ENCODE peak calls at places on chromosomes 6 and 20, in six cellular contexts. One of them, this sample, is unnamed.

GRCh38 chr6:144341831-144342527 is 56.8 kb downstream of the UTRN start:
- DNase-seq in type B pancreatic cell: no peak
- DNase-seq in progenitor cell of endocrine pancreas: no peak
- DNase-seq in H9: no peak
- DNase-seq in retinal pigment epithelial cell: no peak
- DNase-seq in heart right ventricle: no peak
- DNase-seq in this sample: peak; percentile 56

GRCh38 chr6:132683543-132683942 is 24.6 kb upstream of the TAAR1 start:
- DNase-seq in type B pancreatic cell: no peak
- DNase-seq in progenitor cell of endocrine pancreas: no peak
- DNase-seq in H9: no peak
- DNase-seq in retinal pigment epithelial cell: peak; percentile 10
- DNase-seq in heart right ventricle: no peak
- DNase-seq in this sample: peak; percentile 85

GRCh38 chr20:2224246-2224645 is 71.6 kb upstream of the TGM3 start:
- DNase-seq in type B pancreatic cell: no peak
- DNase-seq in progenitor cell of endocrine pancreas: no peak
- DNase-seq in H9: no peak
- DNase-seq in retinal pigment epithelial cell: no peak
- DNase-seq in heart right ventricle: no peak
- DNase-seq in this sample: no peak

GRCh38 chr6:43973351-43973750 is 153.9 kb downstream of the MRPL14 start:
- DNase-seq in type B pancreatic cell: peak; percentile 50
- DNase-seq in progenitor cell of endocrine pancreas: no peak
- DNase-seq in H9: peak; percentile 10
- DNase-seq in retinal pigment epithelial cell: no peak
- DNase-seq in heart right ventricle: no peak
- DNase-seq in this sample: peak; percentile 50

GRCh38 chr20:16575390-16576140 is 2.3 kb upstream of the KIF16B start:
- DNase-seq in type B pancreatic cell: no peak
- DNase-seq in progenitor cell of endocrine pancreas: no peak
- DNase-seq in H9: no peak
- DNase-seq in retinal pigment epithelial cell: no peak
- DNase-seq in heart right ventricle: no peak
- DNase-seq in this sample: no peak

GRCh38 chr6:124987999-124988591 is 25.9 kb downstream of the RNF217 start:
- DNase-seq in type B pancreatic cell: no peak
- DNase-seq in progenitor cell of endocrine pancreas: no peak
- DNase-seq in H9: no peak
- DNase-seq in retinal pigment epithelial cell: no peak
- DNase-seq in heart right ventricle: no peak
- DNase-seq in this sample: no peak

GRCh38 chr6:163943647-163944395 is 529.3 kb downstream of the QKI start:
- DNase-seq in type B pancreatic cell: no peak
- DNase-seq in progenitor cell of endocrine pancreas: no peak
- DNase-seq in H9: peak; percentile 85
- DNase-seq in retinal pigment epithelial cell: peak; percentile 52
- DNase-seq in heart right ventricle: peak; percentile 58
- DNase-seq in this sample: no peak

GRCh38 chr20:43667341-43668132 is 623 bp downstream of the MYBL2 start:
- DNase-seq in type B pancreatic cell: no peak
- DNase-seq in progenitor cell of endocrine pancreas: no peak
- DNase-seq in H9: peak; percentile 52
- DNase-seq in retinal pigment epithelial cell: no peak
- DNase-seq in heart right ventricle: no peak
- DNase-seq in this sample: no peak

GRCh38 chr20:58113706-58114105 is 114.7 kb downstream of the ANKRD60 start:
- DNase-seq in type B pancreatic cell: no peak
- DNase-seq in progenitor cell of endocrine pancreas: no peak
- DNase-seq in H9: peak; percentile 9
- DNase-seq in retinal pigment epithelial cell: no peak
- DNase-seq in heart right ventricle: no peak
- DNase-seq in this sample: no peak

GRCh38 chr6:36139991-36140710 is 9.8 kb downstream of the MAPK13 start:
- DNase-seq in type B pancreatic cell: no peak
- DNase-seq in progenitor cell of endocrine pancreas: no peak
- DNase-seq in H9: no peak
- DNase-seq in retinal pigment epithelial cell: no peak
- DNase-seq in heart right ventricle: no peak
- DNase-seq in this sample: no peak

GRCh38 chr6:152893187-152893586 is 89.7 kb downstream of the FBXO5 start:
- DNase-seq in type B pancreatic cell: no peak
- DNase-seq in progenitor cell of endocrine pancreas: no peak
- DNase-seq in H9: no peak
- DNase-seq in retinal pigment epithelial cell: no peak
- DNase-seq in heart right ventricle: no peak
- DNase-seq in this sample: no peak

GRCh38 chr20:6381887-6382286 is 259.1 kb upstream of the FERMT1 start:
- DNase-seq in type B pancreatic cell: no peak
- DNase-seq in progenitor cell of endocrine pancreas: no peak
- DNase-seq in H9: no peak
- DNase-seq in retinal pigment epithelial cell: peak; percentile 28
- DNase-seq in heart right ventricle: no peak
- DNase-seq in this sample: peak; percentile 40
- TF ChIP-seq CTCF in type B pancreatic cell: peak; percentile 75
- TF ChIP-seq CTCF in progenitor cell of endocrine pancreas: peak; percentile 69
- TF ChIP-seq CTCF in H9: peak; percentile 79
- TF ChIP-seq CTCF in retinal pigment epithelial cell: peak; percentile 81
- TF ChIP-seq CTCF in heart right ventricle: peak; percentile 10
- TF ChIP-seq CTCF in this sample: peak; percentile 55

GRCh38 chr20:62174021-62174804 is 8.6 kb upstream of the MTG2 start:
- DNase-seq in type B pancreatic cell: no peak
- DNase-seq in progenitor cell of endocrine pancreas: no peak
- DNase-seq in H9: no peak
- DNase-seq in retinal pigment epithelial cell: no peak
- DNase-seq in heart right ventricle: no peak
- DNase-seq in this sample: no peak
- TF ChIP-seq CTCF in type B pancreatic cell: no peak
- TF ChIP-seq CTCF in progenitor cell of endocrine pancreas: no peak
- TF ChIP-seq CTCF in H9: no peak
- TF ChIP-seq CTCF in retinal pigment epithelial cell: no peak
- TF ChIP-seq CTCF in heart right ventricle: no peak
- TF ChIP-seq CTCF in this sample: no peak

DNA sequence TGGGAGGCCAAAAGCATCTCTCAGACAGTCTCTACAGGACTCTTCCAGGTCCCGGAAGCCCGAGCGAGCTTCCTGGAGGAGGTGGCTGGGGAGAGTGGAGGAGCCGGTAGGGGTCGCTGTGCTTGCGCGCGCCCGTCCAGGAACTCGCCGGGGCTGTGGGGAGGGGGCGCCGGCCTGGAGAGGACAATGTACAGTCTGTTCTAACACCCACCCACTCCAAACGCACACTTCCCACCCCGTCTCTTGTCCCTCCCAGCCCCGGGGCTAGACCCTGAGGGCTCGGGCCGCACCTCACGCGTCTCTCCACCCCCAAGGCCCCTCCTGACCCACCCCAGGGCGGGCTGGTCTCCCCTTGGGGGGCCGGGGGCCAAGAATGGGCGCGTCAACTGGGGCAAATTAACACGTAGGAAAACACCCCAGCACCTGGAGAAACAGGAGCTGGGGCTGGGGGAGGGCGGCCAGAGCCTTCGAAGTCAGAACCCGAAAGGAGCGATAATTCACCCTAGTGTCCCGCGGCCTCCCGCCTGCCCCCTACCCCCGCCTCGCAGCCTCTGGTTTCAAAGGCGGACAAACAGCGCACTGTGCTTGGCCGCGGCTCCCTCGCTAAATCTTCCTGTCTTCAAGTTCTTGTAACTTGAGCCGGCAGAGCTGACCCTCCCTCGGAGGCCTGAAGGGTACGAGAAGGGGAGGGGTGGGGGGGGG is 103.2 kb upstream of the FOXP4 start:
- DNase-seq in type B pancreatic cell: peak; percentile 89
- DNase-seq in progenitor cell of endocrine pancreas: peak; percentile 76
- DNase-seq in H9: peak; percentile 89
- DNase-seq in retinal pigment epithelial cell: no peak
- DNase-seq in heart right ventricle: peak; percentile 43
- DNase-seq in this sample: no peak
- TF ChIP-seq CTCF in type B pancreatic cell: peak; percentile 98
- TF ChIP-seq CTCF in progenitor cell of endocrine pancreas: peak; percentile 96
- TF ChIP-seq CTCF in H9: peak; percentile 98
- TF ChIP-seq CTCF in retinal pigment epithelial cell: peak; percentile 68
- TF ChIP-seq CTCF in heart right ventricle: peak; percentile 27
- TF ChIP-seq CTCF in this sample: peak; percentile 28

DNA sequence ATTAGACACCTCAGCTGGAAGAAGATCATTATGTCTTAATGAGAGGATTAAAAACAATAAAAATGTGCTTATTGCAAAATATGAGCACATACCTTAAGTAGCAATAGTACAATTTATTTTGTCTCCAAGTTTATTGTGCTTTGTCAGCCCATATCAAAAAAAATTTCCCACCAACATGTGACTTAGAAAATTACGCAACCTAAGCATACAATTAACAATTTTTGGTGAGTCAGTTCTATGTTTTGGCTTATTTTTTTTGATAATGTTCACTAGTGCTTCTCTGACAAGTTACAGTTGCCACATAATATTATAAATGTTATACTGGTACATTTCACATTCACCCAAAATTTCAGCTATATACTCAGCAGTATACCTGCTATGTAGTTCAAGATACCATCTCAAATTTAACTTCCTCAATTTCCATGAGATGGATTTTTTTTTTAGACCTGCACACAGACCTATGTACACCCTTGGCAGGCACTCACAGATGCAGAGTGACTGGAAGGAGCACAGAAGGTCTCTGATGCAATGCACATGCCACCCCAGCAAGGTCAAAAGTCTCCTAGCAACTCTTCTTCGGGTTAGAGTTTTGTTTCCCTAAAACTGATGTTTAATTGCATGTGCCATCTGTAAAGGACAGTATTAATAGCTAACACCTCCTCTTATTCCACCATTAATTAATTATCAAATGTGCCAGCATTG is 112.4 kb downstream of the PRKN start:
- DNase-seq in type B pancreatic cell: no peak
- DNase-seq in progenitor cell of endocrine pancreas: no peak
- DNase-seq in H9: no peak
- DNase-seq in retinal pigment epithelial cell: peak; percentile 33
- DNase-seq in heart right ventricle: no peak
- DNase-seq in this sample: peak; percentile 60
- TF ChIP-seq CTCF in type B pancreatic cell: no peak
- TF ChIP-seq CTCF in progenitor cell of endocrine pancreas: no peak
- TF ChIP-seq CTCF in H9: no peak
- TF ChIP-seq CTCF in retinal pigment epithelial cell: no peak
- TF ChIP-seq CTCF in heart right ventricle: no peak
- TF ChIP-seq CTCF in this sample: no peak

DNA sequence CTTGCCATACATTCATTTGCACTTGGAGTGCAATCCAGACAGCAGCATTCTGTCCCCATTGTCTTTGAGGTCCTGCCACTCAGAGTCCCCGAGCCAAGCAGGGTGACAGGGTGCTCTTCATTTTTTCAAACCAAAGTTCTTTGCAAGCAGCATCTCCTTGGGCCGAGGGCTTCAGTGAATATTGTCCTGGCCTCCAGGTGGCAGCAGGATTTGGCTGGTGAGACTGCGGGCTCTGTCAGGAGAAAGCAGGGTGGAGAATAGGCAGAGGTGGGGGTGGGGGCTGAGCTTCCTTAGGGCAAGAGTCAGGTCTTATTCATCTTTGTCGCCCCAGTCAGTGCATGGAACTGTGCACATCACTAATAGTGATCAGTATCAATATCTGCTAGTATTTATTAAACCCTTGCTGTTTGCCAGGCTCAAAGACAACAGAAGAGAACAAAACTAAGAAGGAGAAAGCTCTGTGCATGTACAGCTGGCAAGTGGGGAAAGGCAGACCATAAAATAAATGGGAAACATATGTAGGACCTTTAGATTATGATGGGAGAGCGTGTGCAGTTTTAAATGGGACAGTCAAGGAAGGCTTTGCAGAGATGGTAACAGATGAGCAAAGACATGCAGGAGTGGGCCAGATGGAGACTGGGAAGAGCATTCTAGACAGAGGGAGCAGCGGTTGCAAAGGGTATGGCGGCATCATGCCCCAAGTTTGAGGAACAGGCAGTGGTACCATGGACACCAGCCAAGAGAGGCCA is 260.2 kb downstream of the NRN1 start:
- DNase-seq in type B pancreatic cell: no peak
- DNase-seq in progenitor cell of endocrine pancreas: no peak
- DNase-seq in H9: peak; percentile 69
- DNase-seq in retinal pigment epithelial cell: no peak
- DNase-seq in heart right ventricle: no peak
- DNase-seq in this sample: no peak
- TF ChIP-seq CTCF in type B pancreatic cell: no peak
- TF ChIP-seq CTCF in progenitor cell of endocrine pancreas: peak; percentile 33
- TF ChIP-seq CTCF in H9: peak; percentile 62
- TF ChIP-seq CTCF in retinal pigment epithelial cell: peak; percentile 40
- TF ChIP-seq CTCF in heart right ventricle: peak; percentile 29
- TF ChIP-seq CTCF in this sample: no peak

GRCh38 chr20:50380697-50381040 is 129.5 kb upstream of the PTPN1 start:
- DNase-seq in type B pancreatic cell: no peak
- DNase-seq in progenitor cell of endocrine pancreas: no peak
- DNase-seq in H9: no peak
- DNase-seq in retinal pigment epithelial cell: no peak
- DNase-seq in heart right ventricle: no peak
- DNase-seq in this sample: peak; percentile 59

GRCh38 chr20:50379991-50380696 is 130.0 kb upstream of the PTPN1 start:
- DNase-seq in type B pancreatic cell: no peak
- DNase-seq in progenitor cell of endocrine pancreas: no peak
- DNase-seq in H9: no peak
- DNase-seq in retinal pigment epithelial cell: no peak
- DNase-seq in heart right ventricle: no peak
- DNase-seq in this sample: no peak

GRCh38 chr20:50379049-50379990 is 130.9 kb upstream of the PTPN1 start:
- DNase-seq in type B pancreatic cell: no peak
- DNase-seq in progenitor cell of endocrine pancreas: no peak
- DNase-seq in H9: no peak
- DNase-seq in retinal pigment epithelial cell: peak; percentile 68
- DNase-seq in heart right ventricle: peak; percentile 94
- DNase-seq in this sample: peak; percentile 91

GRCh38 chr20:50381053-50381732 is 129.0 kb upstream of the PTPN1 start:
- DNase-seq in type B pancreatic cell: no peak
- DNase-seq in progenitor cell of endocrine pancreas: no peak
- DNase-seq in H9: no peak
- DNase-seq in retinal pigment epithelial cell: no peak
- DNase-seq in heart right ventricle: no peak
- DNase-seq in this sample: no peak

DNA sequence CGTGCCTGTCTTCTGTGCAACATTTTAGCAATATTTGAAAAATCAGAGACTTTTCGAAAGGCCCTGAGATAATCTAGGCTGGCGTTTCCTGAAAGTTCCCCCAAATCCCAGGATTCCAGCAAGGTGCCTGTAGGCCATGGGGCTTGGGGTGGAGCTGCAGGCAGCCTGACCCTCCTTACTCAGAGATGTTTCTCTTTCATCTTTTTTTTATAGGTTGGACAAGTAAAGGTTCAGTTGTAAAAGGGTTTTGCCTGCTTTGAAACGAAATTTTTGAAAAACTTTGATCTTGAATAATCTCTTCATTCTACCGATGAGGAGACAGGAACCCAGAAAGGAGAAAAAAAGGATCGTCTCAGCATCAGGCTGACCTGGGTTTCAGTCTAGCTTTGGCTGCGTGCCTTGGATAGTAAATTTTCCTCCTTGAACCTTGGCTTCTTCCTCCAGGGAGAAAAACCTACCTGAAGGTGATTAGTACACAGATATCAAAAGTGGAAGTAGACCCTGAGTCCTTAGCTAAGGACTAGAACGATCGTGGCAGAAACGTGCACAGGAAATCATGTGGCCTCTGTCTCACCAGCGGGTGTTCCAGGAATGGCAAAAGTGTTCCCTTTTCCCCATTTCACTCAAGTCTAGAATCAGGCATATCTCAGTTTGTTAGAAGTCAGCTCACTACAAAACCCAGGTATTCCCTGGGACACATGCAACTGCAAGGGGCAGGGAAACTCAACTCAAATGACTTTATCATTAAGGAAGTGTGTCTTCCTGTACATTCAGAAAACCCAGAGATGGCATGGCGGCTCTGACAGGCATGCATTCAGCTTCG is 128.2 kb upstream of the PTPN1 start:
- DNase-seq in type B pancreatic cell: no peak
- DNase-seq in progenitor cell of endocrine pancreas: no peak
- DNase-seq in H9: no peak
- DNase-seq in retinal pigment epithelial cell: no peak
- DNase-seq in heart right ventricle: no peak
- DNase-seq in this sample: no peak
- TF ChIP-seq CTCF in type B pancreatic cell: no peak
- TF ChIP-seq CTCF in progenitor cell of endocrine pancreas: no peak
- TF ChIP-seq CTCF in H9: no peak
- TF ChIP-seq CTCF in retinal pigment epithelial cell: no peak
- TF ChIP-seq CTCF in heart right ventricle: no peak
- TF ChIP-seq CTCF in this sample: no peak

This sample was measured in MCF 10A.